ENCODE peak calls at places on chromosomes 5 and 9, in nine cellular contexts. N, X, A, Z, D, Q, T, J and W are unnamed samples.

GRCh38 chr5:151647320-151647861 is 39.3 kb downstream of the SPARC start:
- DNase-seq in Z (no peak), N (no peak), A (no peak), J (no peak), D (no peak), X (no peak), T (no peak), Q (peak; percentile 75), W (no peak)

GRCh38 chr9:86749530-86750275 is 197.6 kb downstream of the GAS1 start:
- DNase-seq in T (no peak), J (no peak), Z (no peak), Q (no peak), D (no peak), X (no peak), A (peak; percentile 28), N (no peak), W (no peak)

GRCh38 chr5:73912755-73913365 is 286.9 kb downstream of the ARHGEF28 start:
- DNase-seq in J (no peak), T (no peak), Q (no peak), D (no peak), X (peak; percentile 53), N (no peak), Z (peak; percentile 25), A (no peak), W (no peak)

GRCh38 chr9:98477884-98478283 is 222.4 kb upstream of the TBC1D2 start:
- DNase-seq in N (no peak), A (no peak), X (no peak), T (no peak), Z (no peak), Q (no peak), J (no peak), D (no peak), W (no peak)

GRCh38 chr5:7794301-7794700 is 56.6 kb downstream of the CFAP90 start:
- DNase-seq in N (no peak), Z (peak; percentile 74), A (no peak), Q (no peak), D (peak; percentile 4), T (no peak), J (peak; percentile 16), X (peak; percentile 62), W (no peak)

GRCh38 chr9:112380102-112380581 is at the start of gene HSDL2:
- DNase-seq in Z (peak; percentile 36), Q (no peak), T (no peak), J (peak; percentile 33), X (peak; percentile 33), N (no peak), D (no peak), A (no peak), W (no peak)

GRCh38 chr5:156103116-156103860 is 223.7 kb upstream of the SGCD start:
- DNase-seq in N (no peak), D (peak; percentile 51), J (no peak), A (no peak), Z (no peak), Q (no peak), X (no peak), T (no peak), W (no peak)

GRCh38 chr5:125826214-125826613 is 597.0 kb upstream of the GRAMD2B start:
- DNase-seq in A (no peak), Z (no peak), X (no peak), Q (no peak), D (no peak), T (no peak), J (no peak), N (no peak), W (no peak)

GRCh38 chr5:2130361-2130760 is 247.6 kb upstream of the IRX4 start:
- DNase-seq in Z (no peak), N (no peak), D (no peak), X (no peak), Q (no peak), T (no peak), J (no peak), A (peak; percentile 19), W (no peak)

GRCh38 chr9:36820392-36820861 is 213.6 kb downstream of the PAX5 start:
- DNase-seq in J (no peak), A (no peak), N (no peak), T (no peak), Q (peak; percentile 33), D (no peak), X (no peak), Z (no peak), W (no peak)

GRCh38 chr5:32363030-32363429 is 50.3 kb upstream of the MTMR12 start:
- DNase-seq in J (no peak), D (no peak), A (no peak), X (no peak), T (no peak), Q (no peak), N (no peak), Z (no peak), W (no peak)

GRCh38 chr5:81238460-81238859 is 5.3 kb downstream of the CKMT2 start:
- DNase-seq in X (no peak), A (no peak), Z (no peak), Q (no peak), J (no peak), D (no peak), N (no peak), T (no peak), W (no peak)

GRCh38 chr5:66904189-66904588 is 292.4 kb downstream of the CD180 start:
- DNase-seq in Q (no peak), X (no peak), D (no peak), J (no peak), N (no peak), Z (no peak), A (no peak), T (no peak), W (no peak)

GRCh38 chr5:33321026-33321425 is 119.7 kb upstream of the TARS1 start:
- DNase-seq in N (no peak), Z (no peak), D (peak; percentile 23), J (no peak), Q (no peak), X (no peak), A (no peak), T (no peak), W (no peak)

GRCh38 chr5:37926732-37927131 is 86.9 kb upstream of the GDNF start:
- DNase-seq in N (no peak), T (no peak), Z (no peak), Q (no peak), J (no peak), A (no peak), X (no peak), D (no peak), W (no peak)

GRCh38 chr9:123964756-123965155 is 34.8 kb upstream of the DENND1A start:
- DNase-seq in T (no peak), X (no peak), A (no peak), J (no peak), Z (no peak), N (no peak), Q (no peak), D (no peak), W (no peak)

GRCh38 chr5:76337949-76338589 is 65.0 kb upstream of the IQGAP2 start:
- DNase-seq in J (peak; percentile 74), T (no peak), X (peak; percentile 63), Z (peak; percentile 61), D (peak; percentile 73), Q (no peak), A (peak; percentile 65), N (no peak), W (peak; percentile 21)

GRCh38 chr5:132797651-132798050 is 15.5 kb upstream of the SOWAHA start:
- DNase-seq in T (no peak), Q (no peak), X (no peak), J (no peak), N (no peak), Z (no peak), A (no peak), D (no peak), W (no peak)

DNA sequence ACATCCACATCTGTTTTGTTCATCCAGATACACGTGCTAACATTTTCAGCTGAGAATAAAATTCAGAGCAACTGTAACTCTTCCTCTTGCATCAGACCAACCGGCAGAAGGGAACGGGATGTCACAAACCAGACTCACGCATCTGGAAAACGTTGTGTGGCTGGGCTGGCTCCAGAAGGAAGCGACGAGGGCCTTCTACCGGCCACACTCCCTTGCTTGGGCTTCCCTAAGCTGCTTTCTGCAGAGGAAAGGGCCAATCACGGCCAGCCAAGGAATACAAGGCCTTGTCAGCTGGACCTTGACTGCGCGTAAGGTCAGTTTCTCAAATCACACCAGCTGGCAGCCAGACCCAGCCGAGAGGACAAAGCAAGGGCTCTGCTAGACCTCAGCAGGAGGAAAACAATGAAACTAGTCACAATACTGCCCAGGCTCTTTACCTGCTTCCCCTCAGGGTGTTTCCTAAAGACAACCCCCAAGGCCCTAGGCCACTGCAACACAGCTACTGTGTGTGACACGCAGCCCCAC is 106.1 kb downstream of the THBS4 start:
- DNase-seq in D (no peak), X (no peak), J (no peak), T (peak; percentile 70), Q (peak; percentile 59), Z (no peak), N (no peak), A (peak; percentile 73), W (no peak)
- TF ChIP-seq CTCF in D (no peak), X (no peak), J (no peak), T (no peak), Q (no peak), Z (no peak), N (no peak), A (no peak), W (no peak)

DNA sequence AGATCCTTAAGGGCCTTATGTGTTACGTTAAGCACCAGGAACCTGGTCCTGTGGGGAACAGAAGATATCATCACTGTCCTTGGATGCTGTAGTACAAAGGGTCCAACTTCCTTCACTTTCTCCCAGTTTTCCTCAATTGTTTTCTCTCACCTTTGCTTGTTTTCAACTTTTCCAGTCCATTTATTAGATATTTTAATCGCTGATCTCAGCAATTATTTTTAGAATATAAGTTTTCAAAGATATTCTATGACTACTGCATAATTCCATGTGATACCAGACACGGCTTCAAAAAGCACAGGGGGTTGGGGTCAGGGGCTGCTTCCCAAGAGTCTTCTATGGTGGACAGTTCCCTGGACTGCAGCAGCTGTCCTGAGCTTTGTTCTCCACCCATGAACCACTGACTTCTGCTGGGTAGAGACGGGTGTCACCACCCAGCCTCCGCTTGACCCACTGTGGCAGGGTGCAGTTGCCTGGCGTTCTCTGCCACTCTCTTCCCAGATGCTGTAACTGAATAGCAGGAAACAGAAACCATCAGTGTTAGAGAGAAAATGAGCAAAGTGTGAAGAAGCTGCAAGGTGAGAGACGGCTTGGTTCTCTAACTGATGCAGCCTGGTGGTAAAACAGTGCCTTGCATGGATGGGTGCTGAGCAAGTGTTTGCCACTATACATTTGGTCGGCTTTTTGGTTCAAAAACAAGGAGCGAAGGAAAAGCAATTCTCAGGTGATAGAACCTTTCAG is 383.0 kb downstream of the RAB3C start:
- DNase-seq in T (no peak), D (no peak), Q (no peak), A (no peak), N (no peak), J (no peak), Z (no peak), X (no peak), W (no peak)
- TF ChIP-seq CTCF in T (no peak), D (peak; percentile 14), Q (no peak), A (no peak), N (no peak), J (no peak), Z (no peak), X (no peak), W (peak; percentile 17)

GRCh38 chr5:14129123-14129522 is 14.0 kb upstream of the TRIO start:
- DNase-seq in J (no peak), A (no peak), Z (no peak), D (no peak), T (no peak), X (no peak), N (no peak), Q (no peak), W (no peak)
- TF ChIP-seq CTCF in J (no peak), A (no peak), Z (no peak), D (no peak), T (no peak), X (no peak), N (no peak), Q (no peak), W (no peak)

GRCh38 chr9:113770396-113770795 is 105.7 kb upstream of the ZNF618 start:
- DNase-seq in J (no peak), T (no peak), N (no peak), Z (no peak), D (no peak), Q (no peak), A (no peak), X (no peak), W (no peak)
- TF ChIP-seq CTCF in J (no peak), T (no peak), N (no peak), Z (no peak), D (no peak), Q (no peak), A (no peak), X (no peak), W (no peak)